ENCODE peak calls at places on chromosomes 16 and 17, in four cellular contexts. Z is SK-N-SH, H is K562, A is HepG2. K is an unnamed sample.

GRCh38 chr16:89261691-89262563 is 44.4 kb downstream of the ZNF778 start:
- DNase-seq in Z (no peak), H (no peak), A (peak), K (no peak)

GRCh38 chr17:48457080-48457836 is 27.2 kb upstream of the SKAP1 start:
- DNase-seq in Z (peak), A (peak), H (peak), K (peak)

GRCh38 chr17:63675607-63676539 is 24.1 kb downstream of the LIMD2 start:
- DNase-seq in A (peak), Z (peak), H (peak), K (peak)

GRCh38 chr17:47785538-47786123 is 36.0 kb downstream of the OSBPL7 start:
- DNase-seq in Z (no peak), A (peak), H (peak), K (no peak)

GRCh38 chr17:55299162-55299838 is 34.5 kb downstream of the HLF start:
- DNase-seq in A (no peak), Z (no peak), H (no peak), K (no peak)

GRCh38 chr16:87305505-87306391 is 11.4 kb downstream of the C16orf95 start:
- DNase-seq in H (peak), A (no peak), Z (no peak), K (no peak)

GRCh38 chr17:15092762-15093161 is 172.4 kb downstream of the PMP22 start:
- DNase-seq in Z (no peak), A (no peak), H (no peak), K (no peak)

GRCh38 chr17:57158795-57159194 is 73.7 kb downstream of the AKAP1 start:
- DNase-seq in Z (no peak), H (no peak), A (no peak), K (no peak)

GRCh38 chr16:86432691-86433090 is 77.6 kb upstream of the FOXF1 start:
- DNase-seq in A (no peak), Z (no peak), H (no peak), K (no peak)

GRCh38 chr16:74659041-74659440 is 7.6 kb downstream of the RFWD3 start:
- DNase-seq in H (no peak), Z (no peak), A (no peak), K (no peak)

GRCh38 chr17:40168262-40168832 is 8.9 kb upstream of the RAPGEFL1 start:
- DNase-seq in H (peak), A (peak), Z (peak), K (peak)

GRCh38 chr17:75765981-75766380 is 989 bp upstream of the GALK1 start:
- DNase-seq in Z (peak), H (no peak), A (no peak), K (no peak)

GRCh38 chr17:2067048-2067452 is 12.1 kb downstream of the HIC1 start:
- DNase-seq in Z (no peak), A (no peak), H (no peak), K (no peak)

GRCh38 chr17:80030730-80031410 is 4.8 kb downstream of the TBC1D16 start:
- DNase-seq in A (no peak), Z (no peak), H (no peak), K (no peak)

GRCh38 chr16:11034481-11034931 is 90.1 kb downstream of the CLEC16A start:
- DNase-seq in H (no peak), A (no peak), Z (no peak), K (no peak)

GRCh38 chr16:1535391-1536291 is 2.2 kb downstream of the TMEM204 start:
- DNase-seq in Z (no peak), H (no peak), A (no peak), K (no peak)

GRCh38 chr16:77359065-77359502 is 75.8 kb downstream of the ADAMTS18 start:
- DNase-seq in A (peak), Z (no peak), H (no peak), K (no peak)

GRCh38 chr17:53797497-53797896 is 25.2 kb upstream of the KIF2B start:
- DNase-seq in H (no peak), Z (no peak), A (no peak), K (no peak)

GRCh38 chr17:67289174-67289876 is 44.3 kb upstream of the HELZ start:
- DNase-seq in H (no peak), Z (no peak), A (no peak), K (no peak)

GRCh38 chr16:1175566-1176279 is 22.8 kb downstream of the CACNA1H start:
- DNase-seq in A (peak), H (no peak), Z (no peak), K (no peak)

GRCh38 chr16:70548936-70549335 is 25.3 kb downstream of the SF3B3 start:
- DNase-seq in H (no peak), Z (no peak), A (no peak), K (no peak)

GRCh38 chr17:65593870-65594584 is 32.6 kb upstream of the AXIN2 start:
- DNase-seq in H (no peak), A (no peak), Z (no peak), K (no peak)

GRCh38 chr17:76643553-76644148 is at the start of gene ST6GALNAC1:
- DNase-seq in H (peak), A (no peak), Z (no peak), K (no peak)

GRCh38 chr17:55433629-55434422 is 12.2 kb upstream of the MMD start:
- DNase-seq in A (peak), Z (no peak), H (no peak), K (no peak)

GRCh38 chr17:73210002-73210678 is 17.3 kb downstream of the COG1 start:
- DNase-seq in H (peak), Z (peak), A (no peak), K (no peak)

GRCh38 chr16:87653234-87653633 is 50.9 kb downstream of the JPH3 start:
- DNase-seq in H (peak), A (peak), Z (peak), K (peak)

GRCh38 chr17:40442392-40443195 is 656 bp upstream of the IGFBP4 start:
- DNase-seq in A (no peak), Z (no peak), H (peak), K (no peak)

GRCh38 chr17:30363715-30364202 is 15.0 kb upstream of the CPD start:
- DNase-seq in H (no peak), Z (no peak), A (no peak), K (no peak)

GRCh38 chr16:50351116-50351515 is 17.7 kb downstream of the BRD7 start:
- DNase-seq in H (no peak), A (no peak), Z (no peak), K (no peak)

GRCh38 chr17:77327566-77328463 is 187.0 kb downstream of the SEC14L1 start:
- DNase-seq in A (no peak), H (no peak), Z (peak), K (no peak)

GRCh38 chr16:85717393-85718152 is 28.8 kb upstream of the GINS2 start:
- DNase-seq in A (peak), H (peak), Z (peak), K (peak)

GRCh38 chr17:27473748-27474609 is 17.7 kb downstream of the KSR1 start:
- DNase-seq in A (no peak), H (peak), Z (no peak), K (no peak)

GRCh38 chr16:66026931-66027330 is 339.6 kb upstream of the CDH5 start:
- DNase-seq in A (no peak), H (no peak), Z (no peak), K (no peak)

GRCh38 chr16:11391576-11391975 is 46.3 kb downstream of the RMI2 start:
- DNase-seq in Z (peak), H (no peak), A (no peak), K (no peak)

GRCh38 chr16:85375282-85375681 is 237.8 kb upstream of the GSE1 start:
- DNase-seq in H (no peak), Z (no peak), A (no peak), K (no peak)

GRCh38 chr17:77772461-77772897 is 186.0 kb upstream of the TNRC6C start:
- DNase-seq in Z (peak), H (peak), A (peak), K (peak)

GRCh38 chr17:34252890-34253525 is 2.1 kb upstream of the CCL2 start:
- DNase-seq in H (no peak), Z (no peak), A (no peak), K (no peak)

GRCh38 chr17:74603746-74604145 is 11.7 kb upstream of the CD300LD start:
- DNase-seq in H (no peak), A (no peak), Z (no peak), K (no peak)

GRCh38 chr17:74604748-74605147 is 12.7 kb upstream of the CD300LD start:
- DNase-seq in Z (no peak), H (no peak), A (no peak), K (no peak)

GRCh38 chr17:74606050-74606449 is 14.0 kb upstream of the CD300LD start:
- DNase-seq in A (no peak), Z (no peak), H (no peak), K (no peak)

GRCh38 chr17:74604200-74604599 is 12.1 kb upstream of the CD300LD start:
- DNase-seq in A (no peak), H (no peak), Z (no peak), K (no peak)

GRCh38 chr17:74605361-74605760 is 13.3 kb upstream of the CD300LD start:
- DNase-seq in A (no peak), H (no peak), Z (no peak), K (no peak)
- TF ChIP-seq RAD21 in A (no peak), H (no peak), Z (no peak), K (no peak)

DNA sequence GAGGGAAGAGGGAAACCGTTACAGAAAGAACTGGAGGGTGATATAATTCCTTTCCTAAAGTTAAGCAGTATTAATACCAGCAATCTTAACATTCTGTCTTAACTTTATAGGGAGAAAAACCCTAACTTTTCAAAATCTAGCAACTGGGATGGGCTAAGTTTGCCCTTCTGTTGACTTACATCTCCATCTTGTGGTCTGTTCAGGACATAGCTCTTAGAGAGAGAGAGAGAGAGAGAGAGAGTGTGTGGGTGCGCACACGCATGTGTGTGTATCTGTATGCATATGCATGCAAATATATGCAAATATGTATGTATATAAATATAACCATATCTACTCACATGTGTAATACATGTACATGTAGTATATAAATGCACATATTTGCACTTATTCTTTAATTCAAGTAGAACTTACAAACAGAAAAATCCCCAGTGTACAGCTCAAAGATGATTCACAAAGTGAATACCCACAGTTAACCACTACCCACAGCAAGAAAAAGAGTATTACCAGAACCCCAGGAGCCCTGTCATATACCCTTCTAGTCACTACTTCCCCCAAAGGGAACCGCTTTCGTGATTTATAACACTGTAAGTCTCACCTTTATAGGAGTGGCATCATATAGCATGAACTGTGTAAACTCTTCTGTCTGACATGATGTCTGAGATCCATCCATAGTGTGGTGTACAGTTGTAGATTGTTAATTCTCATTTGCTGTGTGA is 46.4 kb downstream of the STX8 start:
- DNase-seq in Z (peak), H (peak), A (peak), K (no peak)
- TF ChIP-seq POLR2AphosphoS5 in Z (no peak), H (no peak), A (no peak), K (no peak)

GRCh38 chr16:27473101-27473900 is 71.3 kb downstream of the IL21R start:
- DNase-seq in H (no peak), Z (no peak), A (no peak), K (no peak)

GRCh38 chr16:27472091-27473020 is 70.4 kb downstream of the IL21R start:
- DNase-seq in Z (no peak), A (no peak), H (no peak), K (no peak)

GRCh38 chr16:27471661-27472060 is 69.7 kb downstream of the IL21R start:
- DNase-seq in A (no peak), Z (no peak), H (no peak), K (no peak)

GRCh38 chr16:27468941-27469531 is 67.1 kb downstream of the IL21R start:
- DNase-seq in Z (no peak), H (no peak), A (no peak), K (no peak)

DNA sequence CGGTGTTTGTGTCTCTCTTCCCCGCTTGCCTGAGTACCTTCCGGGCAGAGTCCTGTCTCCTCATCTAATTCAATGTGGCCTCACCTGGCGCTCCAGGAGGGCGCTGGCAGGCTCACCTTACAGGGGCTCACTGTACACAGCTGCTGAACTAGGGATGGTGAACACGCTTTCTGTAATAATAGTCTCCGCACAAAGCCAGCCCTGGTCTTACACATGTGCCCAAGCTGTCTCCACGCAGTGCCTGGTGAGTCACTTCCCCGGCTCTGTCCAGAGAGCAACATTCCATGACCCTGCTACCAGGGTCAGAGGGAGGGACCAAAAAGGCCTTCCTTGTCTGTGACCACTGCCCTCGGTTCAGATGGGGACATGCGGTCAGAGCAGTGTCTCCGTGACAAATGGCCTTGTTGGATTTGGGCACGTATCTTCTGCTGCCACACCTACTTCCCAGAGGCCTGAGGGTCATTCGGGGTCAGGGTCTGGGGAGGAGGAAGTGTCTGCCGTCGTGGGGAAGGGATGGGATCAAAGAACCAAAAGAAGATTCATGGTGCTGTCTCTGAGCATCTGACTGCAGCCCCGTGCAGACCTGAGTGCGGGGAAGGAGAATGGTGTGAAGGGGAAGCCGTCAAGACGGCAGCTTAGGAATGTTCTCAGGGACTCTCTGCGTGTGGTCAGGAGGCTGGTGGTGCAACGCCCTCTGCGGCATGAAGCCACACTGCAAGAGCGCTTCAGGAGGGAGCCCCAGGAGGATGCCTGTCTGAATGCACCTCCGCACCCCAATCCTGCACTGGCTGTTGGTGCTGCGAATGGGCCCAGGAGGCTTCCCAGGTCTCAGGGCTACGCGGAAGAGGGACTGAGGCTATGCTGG is 68.8 kb downstream of the IL21R start:
- DNase-seq in H (peak), Z (no peak), A (peak), K (no peak)
- TF ChIP-seq RAD21 in H (no peak), Z (no peak), A (no peak), K (no peak)

GRCh38 chr16:81349608-81350305 is 35.0 kb downstream of the GAN start:
- DNase-seq in Z (no peak), A (no peak), H (no peak), K (no peak)
- TF ChIP-seq POLR2AphosphoS5 in Z (no peak), A (no peak), H (no peak), K (no peak)

GRCh38 chr17:38970128-38970527 is 2.9 kb upstream of the FBXO47 start:
- DNase-seq in Z (no peak), H (no peak), A (no peak), K (no peak)
- TF ChIP-seq RAD21 in Z (no peak), H (no peak), A (no peak), K (no peak)

GRCh38 chr16:67942510-67943255 is 1.2 kb downstream of the LCAT start:
- DNase-seq in H (no peak), Z (no peak), A (peak), K (no peak)
- TF ChIP-seq POLR2AphosphoS5 in H (no peak), Z (no peak), A (no peak), K (peak)

GRCh38 chr16:53631236-53631635 is 72.4 kb downstream of the RPGRIP1L start:
- DNase-seq in A (no peak), Z (no peak), H (no peak), K (no peak)

GRCh38 chr16:53629151-53629550 is 74.5 kb downstream of the RPGRIP1L start:
- DNase-seq in A (no peak), Z (no peak), H (no peak), K (no peak)

GRCh38 chr16:53626816-53627215 is 76.8 kb downstream of the RPGRIP1L start:
- DNase-seq in Z (no peak), H (no peak), A (no peak), K (no peak)

GRCh38 chr16:53632526-53632925 is 71.1 kb downstream of the RPGRIP1L start:
- DNase-seq in A (no peak), H (no peak), Z (no peak), K (no peak)

DNA sequence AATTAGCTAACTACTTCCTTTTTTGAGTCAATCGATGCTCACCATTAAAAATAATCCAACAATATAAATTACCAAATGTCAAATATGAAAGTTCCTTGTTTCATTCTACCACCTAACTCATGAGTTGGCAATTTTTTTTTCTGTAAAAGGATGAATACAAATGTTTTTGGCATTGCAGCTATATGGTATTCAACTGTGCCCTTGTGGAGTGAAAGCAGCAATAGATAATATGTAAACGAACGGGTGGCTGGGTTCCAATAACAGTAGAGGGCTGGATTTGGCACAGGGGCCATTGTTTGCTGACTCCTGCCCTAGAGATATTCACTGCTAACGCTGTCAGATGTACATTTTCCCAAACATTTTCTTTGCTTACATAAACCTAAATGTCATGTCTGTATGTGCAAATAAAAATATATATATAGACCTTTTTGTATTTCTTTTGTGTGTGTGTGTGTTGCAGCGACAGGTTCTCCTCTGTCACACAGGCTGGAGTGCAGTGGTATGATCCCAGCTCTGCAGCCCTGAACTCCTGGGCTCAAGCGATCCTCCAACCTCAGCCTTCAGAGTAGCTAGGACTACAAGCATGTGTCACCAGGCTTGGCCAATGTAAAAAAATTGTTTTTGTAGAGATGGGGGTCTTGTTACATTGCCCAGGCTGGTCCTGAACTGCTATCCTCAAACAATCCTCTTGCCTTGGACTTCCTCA is 73.9 kb downstream of the RPGRIP1L start:
- DNase-seq in A (peak), Z (no peak), H (no peak), K (no peak)
- TF ChIP-seq RAD21 in A (no peak), Z (no peak), H (no peak), K (no peak)

GRCh38 chr16:49095539-49095938 is 186.1 kb downstream of the CBLN1 start:
- DNase-seq in H (no peak), Z (no peak), A (no peak), K (no peak)
- TF ChIP-seq POLR2AphosphoS5 in H (no peak), Z (no peak), A (no peak), K (no peak)

DNA sequence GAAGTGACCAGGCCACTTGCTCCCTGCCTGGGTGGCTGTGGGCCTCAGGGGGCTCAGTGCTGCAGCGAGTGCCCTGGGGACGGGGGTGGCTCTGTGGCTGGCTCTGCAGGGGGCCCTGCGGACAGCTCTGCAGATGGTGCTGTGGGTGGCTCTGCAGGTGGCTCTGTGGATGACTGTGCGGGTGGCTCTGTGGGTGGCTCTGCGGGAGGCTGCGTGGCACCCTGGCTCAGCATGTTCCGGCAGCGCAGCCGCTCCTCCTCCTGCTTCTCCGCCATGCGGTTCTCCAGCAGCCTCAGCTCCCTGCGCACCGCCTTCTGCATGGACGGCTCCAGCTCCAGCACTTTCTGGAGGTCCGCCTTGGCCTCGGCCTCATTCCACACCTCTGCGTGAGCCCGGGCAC is 9.5 kb downstream of the AIPL1 start:
- DNase-seq in A (no peak), Z (no peak), H (no peak), K (no peak)
- TF ChIP-seq RAD21 in A (no peak), Z (no peak), H (no peak), K (no peak)